ENCODE peak calls at places on chromosomes 12 and 14, in five cellular contexts. A is fibroblast of lung; V is heart left ventricle; Z is PC-9; J is CD4-positive, CD25-positive, alpha-beta regulatory T cell. H is an unnamed sample. For H3K4me1, the result is how much of the 10 kb centered on the place peaks cover.

GRCh38 chr14:20998674-20999366 is at the start of gene SLC39A2:
- DNase-seq in A (peak), V (no peak), Z (peak), J (no peak), H (peak)

GRCh38 chr12:5901416-5901815 is 43.6 kb downstream of the ANO2 start:
- DNase-seq in A (no peak), V (no peak), Z (no peak), J (no peak), H (peak)

GRCh38 chr14:68921666-68922065 is 57.4 kb downstream of the ACTN1 start:
- DNase-seq in A (no peak), V (no peak), Z (no peak), J (no peak), H (no peak)

GRCh38 chr12:43653917-43654316 is 101.9 kb upstream of the ADAMTS20 start:
- DNase-seq in A (no peak), V (no peak), Z (no peak), J (no peak), H (no peak)

GRCh38 chr14:104132981-104133380 is 5.4 kb upstream of the KIF26A start:
- DNase-seq in A (no peak), V (peak), Z (no peak), J (no peak), H (no peak)

GRCh38 chr14:101980700-101981099 is 16.3 kb downstream of the DYNC1H1 start:
- DNase-seq in A (peak), V (no peak), Z (peak), J (no peak), H (peak)

GRCh38 chr12:2244013-2244861 is 191.4 kb downstream of the CACNA1C start:
- DNase-seq in A (peak), V (no peak), Z (no peak), J (no peak), H (no peak)

GRCh38 chr12:130545475-130545874 is 170.6 kb downstream of the RIMBP2 start:
- DNase-seq in A (no peak), V (no peak), Z (no peak), J (no peak), H (no peak)

GRCh38 chr12:47829584-47829983 is 9.9 kb upstream of the HDAC7 start:
- DNase-seq in A (no peak), V (no peak), Z (no peak), J (no peak), H (no peak)

GRCh38 chr12:47824629-47825028 is 4.9 kb upstream of the HDAC7 start:
- DNase-seq in A (no peak), V (no peak), Z (peak), J (no peak), H (no peak)

GRCh38 chr12:47825239-47825639 is 5.5 kb upstream of the HDAC7 start:
- DNase-seq in A (no peak), V (no peak), Z (peak), J (no peak), H (no peak)

GRCh38 chr12:47828967-47829482 is 9.3 kb upstream of the HDAC7 start:
- DNase-seq in A (peak), V (peak), Z (peak), J (no peak), H (peak)

DNA sequence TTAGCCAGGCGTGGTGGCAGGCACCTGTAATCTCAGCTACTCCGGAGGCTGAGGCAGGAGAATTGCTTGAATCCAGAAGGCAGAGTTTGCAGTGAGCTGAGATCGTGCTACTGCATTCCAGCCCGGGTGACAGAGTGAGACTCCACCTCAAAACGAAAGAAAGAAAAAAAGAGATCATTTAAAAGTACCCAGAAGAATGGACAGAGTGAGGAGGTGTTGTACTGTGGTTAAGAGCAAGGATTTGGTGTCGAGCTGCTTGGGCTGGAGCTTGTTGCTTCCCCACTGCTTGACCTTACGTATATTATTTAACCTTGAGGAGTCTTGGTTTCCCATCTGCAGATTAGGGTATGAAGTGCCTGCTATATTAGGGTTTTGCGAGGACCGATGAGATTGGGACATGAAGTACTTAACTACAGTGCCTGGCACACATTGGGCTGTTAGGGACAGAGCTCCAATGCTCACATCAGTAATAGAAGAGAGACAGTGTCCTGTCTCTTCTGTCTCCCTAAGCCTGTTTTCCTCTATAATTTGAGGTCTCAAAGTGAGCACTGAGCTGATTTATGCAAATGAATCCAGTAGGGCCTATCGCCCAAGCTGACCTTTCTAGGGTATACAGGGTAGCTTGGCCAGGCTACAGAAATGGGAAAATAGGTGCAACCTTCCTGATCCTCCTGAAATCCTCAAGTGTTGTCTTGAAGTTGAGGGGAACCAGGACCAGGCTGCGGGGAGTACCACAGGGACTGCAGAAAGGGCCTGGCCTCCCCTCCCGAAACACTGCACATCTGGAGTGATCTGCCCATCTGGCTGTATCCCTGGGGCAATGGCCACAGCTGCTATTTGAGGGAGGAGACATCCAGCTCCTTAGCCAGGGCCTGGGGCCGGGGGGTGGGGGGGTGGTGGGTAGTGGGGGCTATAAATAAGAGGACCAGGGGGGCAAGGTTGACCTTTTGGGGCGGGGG is 8.6 kb upstream of the HDAC7 start:
- DNase-seq in A (no peak), V (no peak), Z (no peak), J (no peak), H (no peak)
- H3K4me1 ChIP-seq in A (under half), V (half or more), Z (half or more), J (half or more), H (under half)

GRCh38 chr12:120228291-120229070 is 27.6 kb upstream of the RPLP0 start:
- DNase-seq in A (peak), V (peak), Z (peak), J (peak), H (peak)
- H3K4me1 ChIP-seq in A (half or more), V (half or more), Z (half or more), J (half or more), H (half or more)

DNA sequence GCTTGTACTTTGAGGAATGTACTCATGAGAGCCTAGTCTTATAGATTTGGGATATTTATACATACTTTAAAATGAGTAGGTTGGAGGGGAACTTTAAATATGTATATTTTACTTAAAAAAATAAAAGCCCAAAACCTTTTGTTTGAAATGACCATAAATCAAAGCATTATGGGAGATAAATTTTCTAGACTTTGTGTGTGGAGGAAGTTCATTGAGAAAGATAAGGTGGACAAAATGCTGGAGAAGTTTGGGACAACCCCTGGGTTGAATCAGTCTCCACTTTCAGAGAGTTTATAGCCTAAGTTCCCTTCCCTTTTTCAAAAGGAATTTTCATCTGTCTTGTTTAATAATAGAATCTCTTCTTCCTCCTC is 54.1 kb downstream of the CHST11 start:
- DNase-seq in A (no peak), V (no peak), Z (no peak), J (no peak), H (no peak)
- H3K4me1 ChIP-seq in A (under half), V (under half), Z (under half), J (under half), H (under half)

GRCh38 chr12:53825246-53826081 is 73.7 kb upstream of the CISTR start:
- DNase-seq in A (no peak), V (no peak), Z (peak), J (no peak), H (no peak)
- H3K4me1 ChIP-seq in A (under half), V (under half), Z (half or more), J (under half), H (under half)

GRCh38 chr14:22113401-22113800 is 439.8 kb upstream of the OR4E1 start:
- DNase-seq in A (no peak), V (no peak), Z (no peak), J (no peak), H (no peak)
- H3K4me1 ChIP-seq in A (under half), V (under half), Z (under half), J (under half), H (under half)

H was measured in right atrium auricular region.